ENCODE peak calls at places on chromosome 7, in ten cellular contexts. N is GM23248; T is Panc1; H is pancreas; Y is cardiac muscle cell; U is CD8-positive, alpha-beta T cell; P is upper lobe of right lung; L is heart right ventricle; B is testis; W is breast epithelium. S is an unnamed sample.

GRCh38 chr7:67309764-67310548 is 313.3 kb downstream of the TYW1 start:
- DNase-seq in T (no peak), L (no peak), B (no peak), U (no peak), W (no peak), Y (no peak), N (peak), P (no peak), H (no peak), S (no peak)

GRCh38 chr7:78039791-78040776 is 241.5 kb downstream of the PHTF2 start:
- DNase-seq in U (peak), W (no peak), B (peak), P (no peak), Y (no peak), T (no peak), N (peak), L (peak), H (no peak), S (no peak)

GRCh38 chr7:83271212-83272099 is 108.8 kb upstream of the PCLO start:
- DNase-seq in N (peak), U (no peak), Y (peak), P (no peak), L (no peak), H (no peak), B (peak), W (no peak), T (peak), S (peak)

GRCh38 chr7:123271231-123271630 is 71.5 kb upstream of the SLC13A1 start:
- DNase-seq in U (no peak), T (no peak), H (no peak), N (no peak), L (no peak), W (no peak), P (no peak), Y (no peak), B (no peak), S (no peak)

GRCh38 chr7:44706788-44707557 is 41.7 kb upstream of the ZMIZ2 start:
- DNase-seq in H (no peak), W (no peak), L (no peak), T (no peak), U (no peak), N (no peak), P (no peak), B (no peak), Y (no peak), S (no peak)

GRCh38 chr7:90119178-90119971 is 34.9 kb upstream of the STEAP1 start:
- DNase-seq in W (peak), L (peak), N (peak), Y (peak), H (peak), B (peak), U (peak), T (no peak), P (peak), S (no peak)

GRCh38 chr7:117837841-117838240 is 35.4 kb downstream of the CTTNBP2 start:
- DNase-seq in H (no peak), L (no peak), W (no peak), T (no peak), U (no peak), B (no peak), Y (no peak), P (no peak), N (no peak), S (no peak)

GRCh38 chr7:26410156-26410555 is 118.5 kb downstream of the SNX10 start:
- DNase-seq in W (no peak), Y (no peak), H (no peak), L (no peak), B (no peak), U (no peak), P (no peak), N (no peak), T (no peak), S (no peak)

GRCh38 chr7:79810945-79811344 is 323.7 kb upstream of the GNAI1 start:
- DNase-seq in B (no peak), H (no peak), W (no peak), N (no peak), U (no peak), L (no peak), Y (no peak), P (no peak), T (no peak), S (no peak)

GRCh38 chr7:140640060-140640611 is 477 bp downstream of the DENND2A start:
- DNase-seq in W (peak), L (peak), U (no peak), P (peak), B (peak), H (no peak), N (peak), T (no peak), Y (peak), S (peak)

GRCh38 chr7:91771394-91771793 is 109.1 kb downstream of the MTERF1 start:
- DNase-seq in L (no peak), W (no peak), U (no peak), N (peak), H (no peak), T (no peak), Y (no peak), P (no peak), B (no peak), S (no peak)

GRCh38 chr7:95509199-95509598 is 23.5 kb downstream of the ASB4 start:
- DNase-seq in W (no peak), H (no peak), B (no peak), T (no peak), L (no peak), N (peak), U (no peak), P (no peak), Y (peak), S (peak)

GRCh38 chr7:150828384-150828783 is 23.9 kb upstream of the AOC1 start:
- DNase-seq in N (no peak), H (no peak), Y (no peak), T (no peak), P (no peak), U (no peak), L (no peak), B (no peak), W (no peak), S (no peak)

GRCh38 chr7:80916770-80917681 is 1.8 kb downstream of the SEMA3C start:
- DNase-seq in U (no peak), L (no peak), W (no peak), B (no peak), Y (peak), P (no peak), H (no peak), N (peak), T (peak), S (peak)

GRCh38 chr7:68319061-68319460 is 1279.2 kb upstream of the AUTS2 start:
- DNase-seq in L (no peak), B (no peak), W (no peak), N (no peak), Y (no peak), T (no peak), P (no peak), U (no peak), H (no peak), S (no peak)

GRCh38 chr7:16989883-16990413 is 108.2 kb upstream of the AGR3 start:
- DNase-seq in T (peak), N (peak), B (peak), W (peak), L (peak), Y (no peak), P (peak), H (peak), U (no peak), S (peak)

GRCh38 chr7:47720141-47720906 is 138.4 kb upstream of the TNS3 start:
- DNase-seq in Y (no peak), L (peak), N (peak), H (peak), B (peak), U (no peak), T (no peak), W (no peak), P (no peak), S (no peak)

GRCh38 chr7:32506266-32507054 is 11.2 kb downstream of the AVL9 start:
- DNase-seq in L (no peak), T (peak), P (no peak), Y (no peak), H (no peak), B (no peak), U (no peak), N (peak), W (no peak), S (no peak)

GRCh38 chr7:136023134-136023869 is 46.1 kb upstream of the MTPN start:
- DNase-seq in U (no peak), L (no peak), Y (no peak), N (no peak), B (no peak), T (no peak), P (no peak), W (no peak), H (no peak), S (no peak)

GRCh38 chr7:45223078-45223477 is 65.5 kb downstream of the RAMP3 start:
- DNase-seq in N (no peak), Y (no peak), L (no peak), U (no peak), P (no peak), T (no peak), B (no peak), W (no peak), H (no peak), S (no peak)

DNA sequence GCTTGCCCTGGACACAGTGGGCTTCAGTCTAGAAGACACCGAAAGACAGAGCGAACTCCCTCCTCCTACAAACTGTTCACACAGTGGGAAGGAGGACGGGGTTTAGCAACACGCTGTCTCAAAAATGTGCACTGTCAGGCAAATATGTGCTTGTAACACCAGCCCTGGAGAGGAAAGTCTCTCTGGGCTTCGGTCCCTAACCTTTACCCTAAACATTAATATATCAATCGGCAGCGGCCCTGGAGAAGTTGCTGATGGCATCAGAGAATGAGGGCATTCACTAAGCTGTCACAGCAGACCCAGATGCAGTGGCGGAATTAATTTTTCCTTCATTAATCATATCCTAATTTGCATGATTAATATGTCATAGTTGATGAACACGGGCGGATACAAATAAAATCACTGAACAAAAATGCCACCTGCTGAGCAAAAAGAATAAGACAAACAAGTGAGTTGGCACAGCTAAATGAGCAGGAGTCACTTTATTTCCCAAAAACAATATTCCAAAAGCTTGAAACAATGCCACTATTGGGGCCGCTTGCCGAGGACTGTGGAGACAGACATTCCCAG is 45.2 kb upstream of the INSIG1 start:
- DNase-seq in T (no peak), P (no peak), B (no peak), N (peak), W (no peak), U (no peak), L (no peak), Y (no peak), H (no peak), S (no peak)
- H3K27ac ChIP-seq in T (no peak), P (no peak), B (no peak), N (no peak), W (peak), U (no peak), L (no peak), Y (no peak), H (peak), S (no peak)

GRCh38 chr7:102012941-102013461 is 195.6 kb downstream of the CUX1 start:
- DNase-seq in U (no peak), B (no peak), Y (no peak), N (no peak), P (no peak), T (no peak), H (no peak), L (no peak), W (no peak), S (no peak)

GRCh38 chr7:102006695-102007094 is 189.3 kb downstream of the CUX1 start:
- DNase-seq in N (no peak), Y (no peak), L (no peak), B (no peak), T (no peak), P (no peak), W (no peak), H (no peak), U (no peak), S (no peak)

GRCh38 chr7:102005933-102006332 is 188.5 kb downstream of the CUX1 start:
- DNase-seq in B (no peak), T (no peak), N (no peak), L (no peak), H (no peak), Y (no peak), U (no peak), P (no peak), W (no peak), S (no peak)

GRCh38 chr7:102008535-102009262 is 191.3 kb downstream of the CUX1 start:
- DNase-seq in U (no peak), B (no peak), L (no peak), P (no peak), N (no peak), T (no peak), W (no peak), Y (no peak), H (no peak), S (no peak)

DNA sequence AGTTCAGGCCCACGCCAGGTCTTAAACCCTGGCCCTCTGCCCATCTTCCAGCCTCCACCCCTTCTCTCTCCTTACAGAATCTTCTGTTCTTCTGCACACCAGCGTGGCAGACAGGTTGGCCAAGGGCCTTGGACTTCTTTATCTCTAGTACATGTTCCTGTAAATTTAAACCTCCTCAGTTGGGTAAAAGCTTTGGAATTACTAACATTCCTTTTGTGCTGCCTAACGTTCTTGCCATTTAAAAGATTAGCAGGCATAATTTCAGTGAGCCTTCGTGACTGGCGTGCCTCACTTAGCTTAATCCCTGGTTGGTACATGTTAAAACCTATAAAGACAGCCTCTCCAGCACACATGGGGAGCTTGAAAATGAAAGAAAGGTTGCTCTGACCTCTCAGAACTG is 192.2 kb downstream of the CUX1 start:
- DNase-seq in Y (no peak), B (no peak), N (peak), L (no peak), W (no peak), P (no peak), H (no peak), U (no peak), T (no peak), S (no peak)
- H3K27ac ChIP-seq in Y (peak), B (no peak), N (no peak), L (no peak), W (no peak), P (no peak), H (no peak), U (no peak), T (no peak), S (no peak)

GRCh38 chr7:21883069-21883468 is 62.6 kb downstream of the CDCA7L start:
- DNase-seq in Y (no peak), U (no peak), T (no peak), P (no peak), W (no peak), B (no peak), L (no peak), H (no peak), N (no peak), S (no peak)
- H3K27ac ChIP-seq in Y (no peak), U (no peak), T (no peak), P (no peak), W (no peak), B (no peak), L (no peak), H (no peak), N (no peak), S (no peak)

GRCh38 chr7:29454464-29454863 is 109.2 kb upstream of the PRR15 start:
- DNase-seq in N (no peak), L (no peak), B (no peak), W (no peak), U (no peak), H (no peak), P (no peak), T (no peak), Y (no peak), S (no peak)

GRCh38 chr7:29445736-29446135 is 117.9 kb upstream of the PRR15 start:
- DNase-seq in P (no peak), W (no peak), Y (no peak), U (no peak), H (no peak), L (no peak), T (no peak), N (no peak), B (no peak), S (no peak)

GRCh38 chr7:29447828-29448227 is 115.8 kb upstream of the PRR15 start:
- DNase-seq in N (peak), P (no peak), H (no peak), B (no peak), U (no peak), Y (no peak), T (no peak), W (no peak), L (no peak), S (no peak)

GRCh38 chr7:29453022-29453421 is 110.6 kb upstream of the PRR15 start:
- DNase-seq in H (no peak), N (no peak), U (no peak), Y (peak), L (no peak), P (no peak), T (no peak), W (no peak), B (peak), S (no peak)

GRCh38 chr7:29449569-29450260 is 113.9 kb upstream of the PRR15 start:
- DNase-seq in U (no peak), B (no peak), Y (no peak), N (no peak), W (no peak), P (no peak), H (no peak), L (no peak), T (peak), S (no peak)
- H3K27ac ChIP-seq in U (no peak), B (no peak), Y (no peak), N (no peak), W (peak), P (no peak), H (no peak), L (no peak), T (no peak), S (no peak)

GRCh38 chr7:99040104-99040958 is 103.6 kb downstream of the SMURF1 start:
- DNase-seq in P (peak), B (peak), T (peak), H (peak), Y (peak), N (peak), U (peak), W (peak), L (peak), S (peak)
- H3K27ac ChIP-seq in P (peak), B (peak), T (peak), H (no peak), Y (peak), N (peak), U (no peak), W (peak), L (no peak), S (no peak)

GRCh38 chr7:98137826-98138151 is 31.1 kb downstream of the LMTK2 start:
- DNase-seq in B (no peak), H (no peak), U (no peak), T (no peak), W (no peak), N (no peak), L (no peak), Y (no peak), P (no peak), S (no peak)
- H3K27ac ChIP-seq in B (no peak), H (no peak), U (no peak), T (no peak), W (no peak), N (no peak), L (no peak), Y (no peak), P (no peak), S (no peak)

DNA sequence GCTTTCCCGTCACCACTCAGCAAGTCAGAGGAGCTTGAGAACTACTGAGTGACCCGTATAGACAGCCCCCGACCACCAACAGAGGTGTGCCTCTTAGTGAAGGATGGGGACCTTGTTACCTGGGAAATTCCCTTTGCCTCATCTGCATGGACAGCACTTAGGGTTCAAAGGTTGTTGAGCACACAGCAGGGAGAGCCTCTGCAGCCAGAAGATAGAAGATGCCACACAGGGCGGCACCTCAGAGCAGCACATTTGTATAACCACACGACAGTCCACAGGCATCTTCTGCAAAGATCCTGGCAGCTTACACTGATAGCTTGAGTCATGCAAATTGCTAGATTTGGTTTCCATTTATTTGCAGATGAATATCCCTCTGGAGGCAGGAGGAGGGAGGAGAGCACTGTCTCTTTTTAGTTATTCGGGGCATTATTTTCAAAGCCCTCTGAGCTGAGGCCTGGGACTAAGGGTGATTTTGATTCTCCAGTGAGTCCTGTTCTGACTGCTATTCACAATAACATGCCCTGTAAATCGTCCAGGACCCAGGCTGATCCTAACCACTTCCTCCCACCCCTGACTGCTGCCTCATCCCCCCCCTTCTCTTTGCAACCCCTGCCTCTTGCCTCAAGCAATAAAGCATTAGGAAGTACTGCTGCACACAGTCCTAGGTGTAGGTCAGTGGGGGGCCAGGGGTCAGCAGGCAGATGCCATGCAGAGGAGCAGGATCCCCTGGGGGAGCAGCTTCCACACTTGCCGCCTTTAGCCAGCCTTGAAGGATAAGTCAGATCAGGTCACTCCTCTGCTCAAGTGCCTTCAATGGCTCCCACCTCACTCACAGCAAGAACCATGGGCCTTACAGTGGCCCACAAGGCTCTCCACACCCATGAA is 24.6 kb upstream of the INMT start:
- DNase-seq in Y (no peak), L (no peak), H (no peak), T (no peak), W (no peak), U (peak), N (peak), B (no peak), P (peak), S (no peak)
- H3K27ac ChIP-seq in Y (no peak), L (no peak), H (no peak), T (no peak), W (no peak), U (peak), N (no peak), B (no peak), P (peak), S (no peak)

DNA sequence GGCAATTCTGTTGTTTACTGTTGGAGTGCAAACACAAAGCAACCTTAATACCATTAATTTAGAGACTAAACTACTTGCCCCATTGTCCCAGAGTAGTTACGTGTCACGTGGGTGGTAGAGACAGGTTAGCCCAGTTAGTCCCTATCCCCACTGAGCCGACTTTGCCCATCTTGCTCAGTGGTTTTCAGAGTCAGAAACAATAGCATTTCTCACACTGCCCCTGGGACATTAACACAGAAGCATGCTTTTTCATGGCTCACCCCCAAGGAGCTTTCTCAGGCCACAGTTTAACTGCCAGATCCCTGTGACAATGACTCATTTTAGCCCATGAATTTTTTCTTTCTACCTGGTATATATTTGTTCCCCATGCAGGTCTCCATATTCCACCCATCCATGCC is 271.0 kb downstream of the POU6F2 start:
- DNase-seq in W (no peak), N (no peak), P (no peak), H (no peak), B (no peak), T (no peak), Y (no peak), U (no peak), L (no peak), S (no peak)
- H3K27ac ChIP-seq in W (no peak), N (no peak), P (no peak), H (no peak), B (no peak), T (no peak), Y (no peak), U (no peak), L (no peak), S (no peak)